ENCODE peak calls at places on chromosomes 11 and 22, in ten cellular contexts. X is left ventricle myocardium inferior; N is brain microvascular endothelial cell; O is PC-3; U is BE2C; Q is AG04450; Y is heart left ventricle; W is OCI-LY7; P is right cardiac atrium; T is effector memory CD4-positive, alpha-beta T cell. L is an unnamed sample.

GRCh38 chr11:71948314-71949027 is 19.6 kb downstream of the RNF121 start:
- DNase-seq in X (no peak), N (no peak), O (no peak), U (no peak), Q (no peak), Y (no peak), W (no peak), P (no peak), T (no peak), L (no peak)

GRCh38 chr11:65660038-65660437 is 2.7 kb downstream of the RELA start:
- DNase-seq in X (no peak), N (no peak), O (no peak), U (no peak), Q (no peak), Y (no peak), W (no peak), P (no peak), T (no peak), L (no peak)

GRCh38 chr22:21624120-21624879 is 5.5 kb downstream of the YDJC start:
- DNase-seq in X (peak), N (no peak), O (peak), U (peak), Q (no peak), Y (peak), W (peak), P (peak), T (no peak), L (peak)

GRCh38 chr11:85945788-85946187 is 90.6 kb downstream of the CCDC83 start:
- DNase-seq in X (no peak), N (no peak), O (no peak), U (no peak), Q (no peak), Y (no peak), W (no peak), P (no peak), T (no peak), L (peak)

GRCh38 chr11:31903225-31904074 is 92.3 kb upstream of the PAX6 start:
- DNase-seq in X (peak), N (no peak), O (no peak), U (no peak), Q (no peak), Y (peak), W (no peak), P (peak), T (no peak), L (no peak)

GRCh38 chr22:47419239-47419638 is 656.8 kb downstream of the TBC1D22A start:
- DNase-seq in X (no peak), N (no peak), O (no peak), U (no peak), Q (no peak), Y (no peak), W (no peak), P (no peak), T (no peak), L (no peak)

GRCh38 chr11:66081505-66081904 is 11.4 kb downstream of the PACS1 start:
- DNase-seq in X (peak), N (no peak), O (peak), U (no peak), Q (no peak), Y (peak), W (peak), P (no peak), T (peak), L (peak)

GRCh38 chr22:25709758-25710157 is 32.2 kb upstream of the MYO18B start:
- DNase-seq in X (no peak), N (no peak), O (no peak), U (no peak), Q (no peak), Y (no peak), W (peak), P (no peak), T (no peak), L (no peak)

GRCh38 chr11:9263840-9264380 is 1.2 kb downstream of the DENND5A start:
- DNase-seq in X (no peak), N (no peak), O (no peak), U (no peak), Q (no peak), Y (no peak), W (peak), P (no peak), T (no peak), L (peak)

GRCh38 chr22:42343551-42344081 is 73.2 kb upstream of the TCF20 start:
- DNase-seq in X (no peak), N (no peak), O (peak), U (peak), Q (no peak), Y (no peak), W (no peak), P (no peak), T (no peak), L (no peak)

GRCh38 chr11:72233056-72233772 is 8.6 kb downstream of the INPPL1 start:
- DNase-seq in X (no peak), N (no peak), O (no peak), U (no peak), Q (no peak), Y (no peak), W (no peak), P (no peak), T (no peak), L (no peak)

GRCh38 chr11:73359341-73359740 is 16.9 kb upstream of the RELT start:
- DNase-seq in X (peak), N (peak), O (no peak), U (peak), Q (no peak), Y (peak), W (no peak), P (peak), T (no peak), L (no peak)

GRCh38 chr11:299951-300735 is 817 bp upstream of the IFITM5 start:
- DNase-seq in X (peak), N (no peak), O (no peak), U (no peak), Q (no peak), Y (peak), W (no peak), P (peak), T (no peak), L (no peak)

GRCh38 chr11:106474274-106474673 is 396.8 kb downstream of the AASDHPPT start:
- DNase-seq in X (no peak), N (no peak), O (no peak), U (no peak), Q (no peak), Y (no peak), W (no peak), P (no peak), T (no peak), L (no peak)

GRCh38 chr11:123055132-123055924 is 6.6 kb downstream of the HSPA8 start:
- DNase-seq in X (no peak), N (no peak), O (no peak), U (no peak), Q (no peak), Y (no peak), W (no peak), P (no peak), T (no peak), L (peak)

GRCh38 chr11:13462311-13462927 is 603 bp downstream of the BTBD10 start:
- DNase-seq in X (peak), N (peak), O (peak), U (peak), Q (no peak), Y (peak), W (peak), P (peak), T (peak), L (peak)

GRCh38 chr22:17921871-17922821 is 102.2 kb downstream of the MICAL3 start:
- DNase-seq in X (peak), N (no peak), O (no peak), U (no peak), Q (no peak), Y (peak), W (no peak), P (no peak), T (no peak), L (peak)

GRCh38 chr11:130839950-130840666 is 76.2 kb downstream of the SNX19 start:
- DNase-seq in X (no peak), N (peak), O (no peak), U (no peak), Q (peak), Y (no peak), W (no peak), P (no peak), T (no peak), L (no peak)

GRCh38 chr11:2446590-2447252 is 1.9 kb downstream of the KCNQ1 start:
- DNase-seq in X (no peak), N (no peak), O (no peak), U (no peak), Q (no peak), Y (peak), W (peak), P (no peak), T (no peak), L (peak)

GRCh38 chr11:102552447-102553200 is 22.1 kb upstream of the MMP7 start:
- DNase-seq in X (no peak), N (no peak), O (peak), U (no peak), Q (peak), Y (no peak), W (no peak), P (no peak), T (no peak), L (no peak)
- H3K4me3 ChIP-seq in X (no peak), N (no peak), O (peak), U (no peak), Q (no peak), Y (no peak), W (no peak), P (no peak), T (no peak), L (no peak)

GRCh38 chr11:33291004-33291777 is 34.0 kb downstream of the HIPK3 start:
- DNase-seq in X (no peak), N (no peak), O (peak), U (no peak), Q (no peak), Y (no peak), W (no peak), P (no peak), T (no peak), L (peak)
- H3K4me3 ChIP-seq in X (peak), N (no peak), O (no peak), U (no peak), Q (no peak), Y (peak), W (no peak), P (peak), T (no peak), L (peak)

GRCh38 chr11:113880966-113881365 is 5.6 kb upstream of the USP28 start:
- DNase-seq in X (no peak), N (no peak), O (no peak), U (no peak), Q (no peak), Y (no peak), W (no peak), P (no peak), T (no peak), L (no peak)
- H3K4me3 ChIP-seq in X (no peak), N (no peak), O (no peak), U (no peak), Q (no peak), Y (no peak), W (no peak), P (no peak), T (no peak), L (no peak)

GRCh38 chr11:90242894-90243416 is 20.1 kb upstream of the CHORDC1 start:
- DNase-seq in X (no peak), N (no peak), O (no peak), U (no peak), Q (no peak), Y (no peak), W (no peak), P (no peak), T (no peak), L (no peak)

GRCh38 chr11:90246468-90246867 is 23.6 kb upstream of the CHORDC1 start:
- DNase-seq in X (no peak), N (no peak), O (no peak), U (no peak), Q (no peak), Y (no peak), W (no peak), P (no peak), T (no peak), L (no peak)

GRCh38 chr11:90241414-90241813 is 18.6 kb upstream of the CHORDC1 start:
- DNase-seq in X (no peak), N (no peak), O (no peak), U (peak), Q (no peak), Y (no peak), W (no peak), P (no peak), T (no peak), L (no peak)

GRCh38 chr11:90243534-90243933 is 20.7 kb upstream of the CHORDC1 start:
- DNase-seq in X (no peak), N (no peak), O (no peak), U (no peak), Q (no peak), Y (no peak), W (no peak), P (no peak), T (no peak), L (no peak)
- H3K4me3 ChIP-seq in X (no peak), N (no peak), O (no peak), U (no peak), Q (no peak), Y (no peak), W (no peak), P (no peak), T (no peak), L (no peak)

DNA sequence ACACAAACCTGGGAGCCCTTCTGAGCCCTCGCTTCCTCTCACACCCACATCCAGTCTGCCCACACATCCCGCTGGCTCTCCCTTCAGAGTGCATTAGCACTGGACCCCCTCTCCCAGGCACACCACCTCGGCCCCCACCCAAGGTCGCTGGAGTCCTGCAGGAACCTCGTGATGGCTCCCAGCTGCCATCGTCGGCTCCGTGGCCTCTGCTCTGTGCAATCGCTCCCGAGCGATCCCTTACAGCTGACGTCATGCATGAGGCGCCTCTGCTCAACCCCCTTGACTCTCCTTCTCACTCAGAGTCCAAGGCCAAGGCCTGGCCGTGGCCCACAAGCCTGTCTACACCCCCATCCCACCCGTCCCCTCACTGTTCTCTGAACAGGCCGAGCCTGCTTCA is 183.9 kb downstream of the EFCAB6 start:
- DNase-seq in X (no peak), N (no peak), O (no peak), U (no peak), Q (no peak), Y (no peak), W (no peak), P (peak), T (no peak), L (no peak)
- H3K4me3 ChIP-seq in X (no peak), N (no peak), O (no peak), U (no peak), Q (no peak), Y (no peak), W (no peak), P (no peak), T (no peak), L (no peak)

GRCh38 chr11:95793111-95793510 is 2.8 kb downstream of the CEP57 start:
- DNase-seq in X (no peak), N (no peak), O (no peak), U (no peak), Q (no peak), Y (no peak), W (no peak), P (no peak), T (no peak), L (no peak)

GRCh38 chr11:95792700-95793099 is 2.4 kb downstream of the CEP57 start:
- DNase-seq in X (no peak), N (no peak), O (no peak), U (no peak), Q (no peak), Y (no peak), W (no peak), P (no peak), T (no peak), L (no peak)

GRCh38 chr11:95791385-95792033 is 1.2 kb downstream of the CEP57 start:
- DNase-seq in X (no peak), N (no peak), O (no peak), U (no peak), Q (no peak), Y (no peak), W (no peak), P (no peak), T (no peak), L (peak)

GRCh38 chr11:95790933-95791247 is 592 bp downstream of the CEP57 start:
- DNase-seq in X (peak), N (peak), O (peak), U (peak), Q (no peak), Y (peak), W (peak), P (peak), T (peak), L (peak)

DNA sequence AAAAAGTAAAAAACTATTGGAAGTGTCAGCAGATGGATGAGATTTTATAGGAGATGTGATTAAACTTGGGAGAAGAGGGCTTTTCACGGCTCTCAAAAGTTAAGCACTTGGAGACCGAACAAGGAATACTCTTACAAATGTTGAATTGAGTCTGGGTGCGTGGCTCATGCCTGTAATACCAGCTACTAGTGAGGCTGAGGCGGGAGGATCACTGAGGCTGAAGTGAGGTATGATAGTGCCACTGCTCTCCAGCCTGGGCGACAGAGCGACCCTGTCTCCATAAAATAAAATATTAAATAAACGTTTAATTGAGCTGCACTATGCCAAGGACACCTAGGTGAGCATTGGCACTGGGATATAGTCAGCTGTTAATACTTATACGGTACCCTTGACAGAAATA is 1.9 kb downstream of the CEP57 start:
- DNase-seq in X (no peak), N (no peak), O (no peak), U (no peak), Q (no peak), Y (no peak), W (no peak), P (no peak), T (no peak), L (no peak)
- H3K4me3 ChIP-seq in X (no peak), N (no peak), O (peak), U (peak), Q (no peak), Y (no peak), W (no peak), P (no peak), T (no peak), L (peak)

GRCh38 chr22:19149962-19150361 is at the start of gene GSC2:
- DNase-seq in X (no peak), N (no peak), O (no peak), U (no peak), Q (no peak), Y (no peak), W (no peak), P (no peak), T (no peak), L (no peak)
- H3K4me3 ChIP-seq in X (peak), N (no peak), O (no peak), U (no peak), Q (no peak), Y (peak), W (no peak), P (peak), T (peak), L (no peak)